ENCODE peak calls at places on chromosomes 3 and 15, in four cellular contexts. F is uterus; T is heart right ventricle; R is CD4-positive, CD25-positive, alpha-beta regulatory T cell. U is an unnamed sample. For H3K4me1, the result is how much of the 10 kb centered on the place peaks cover.

GRCh38 chr3:139541156-139541897 is 1.8 kb upstream of the RBP1 start:
- DNase-seq in F (no peak), T (no peak), R (no peak), U (no peak)

GRCh38 chr3:30231277-30232141 is 374.9 kb upstream of the TGFBR2 start:
- DNase-seq in F (no peak), T (peak), R (no peak), U (no peak)

GRCh38 chr15:31853370-31853769 is 176.9 kb upstream of the CHRNA7 start:
- DNase-seq in F (no peak), T (no peak), R (no peak), U (no peak)

GRCh38 chr15:26126819-26127387 is 263.8 kb upstream of the ATP10A start:
- DNase-seq in F (no peak), T (no peak), R (no peak), U (no peak)

GRCh38 chr15:62165029-62165792 is at the start of gene C2CD4B:
- DNase-seq in F (peak), T (peak), R (peak), U (peak)

GRCh38 chr15:38714309-38715072 is 149.9 kb upstream of the RASGRP1 start:
- DNase-seq in F (no peak), T (no peak), R (no peak), U (no peak)

GRCh38 chr15:96695426-96695825 is 364.9 kb downstream of the NR2F2 start:
- DNase-seq in F (no peak), T (no peak), R (no peak), U (no peak)

GRCh38 chr15:86837631-86838030 is 758.0 kb downstream of the AGBL1 start:
- DNase-seq in F (no peak), T (no peak), R (no peak), U (no peak)

GRCh38 chr3:52038227-52038626 is 18.1 kb downstream of the DUSP7 start:
- DNase-seq in F (no peak), T (no peak), R (no peak), U (no peak)

GRCh38 chr3:48877671-48878070 is 21.0 kb downstream of the SLC25A20 start:
- DNase-seq in F (no peak), T (no peak), R (no peak), U (no peak)

GRCh38 chr15:90495067-90495466 is 34.7 kb upstream of the CRTC3 start:
- DNase-seq in F (peak), T (no peak), R (no peak), U (no peak)

GRCh38 chr3:10357592-10358308 is 36.8 kb upstream of the SEC13 start:
- DNase-seq in F (no peak), T (peak), R (no peak), U (no peak)

DNA sequence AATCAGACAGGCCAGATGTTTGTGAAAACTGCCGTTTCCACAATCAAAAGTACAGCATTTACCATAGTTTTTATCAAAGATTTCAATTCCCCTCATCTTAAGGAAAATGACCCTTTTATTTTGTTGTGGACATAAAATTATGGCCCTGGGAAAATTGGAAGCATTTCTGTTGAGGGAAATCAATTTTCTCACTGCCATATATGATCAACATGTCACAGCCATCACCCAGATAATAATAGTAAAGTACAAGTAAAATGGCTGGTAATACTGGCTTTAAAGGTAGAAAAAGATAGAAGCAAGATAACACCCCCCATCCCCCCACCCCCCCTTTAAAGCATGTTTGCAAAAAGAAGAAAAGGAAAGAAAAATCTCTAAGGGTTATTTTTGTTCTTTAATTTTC is 311.7 kb downstream of the WDR72 start:
- DNase-seq in F (no peak), T (no peak), R (no peak), U (no peak)
- H3K4me1 ChIP-seq in F (under half), T (under half), R (under half), U (under half)

DNA sequence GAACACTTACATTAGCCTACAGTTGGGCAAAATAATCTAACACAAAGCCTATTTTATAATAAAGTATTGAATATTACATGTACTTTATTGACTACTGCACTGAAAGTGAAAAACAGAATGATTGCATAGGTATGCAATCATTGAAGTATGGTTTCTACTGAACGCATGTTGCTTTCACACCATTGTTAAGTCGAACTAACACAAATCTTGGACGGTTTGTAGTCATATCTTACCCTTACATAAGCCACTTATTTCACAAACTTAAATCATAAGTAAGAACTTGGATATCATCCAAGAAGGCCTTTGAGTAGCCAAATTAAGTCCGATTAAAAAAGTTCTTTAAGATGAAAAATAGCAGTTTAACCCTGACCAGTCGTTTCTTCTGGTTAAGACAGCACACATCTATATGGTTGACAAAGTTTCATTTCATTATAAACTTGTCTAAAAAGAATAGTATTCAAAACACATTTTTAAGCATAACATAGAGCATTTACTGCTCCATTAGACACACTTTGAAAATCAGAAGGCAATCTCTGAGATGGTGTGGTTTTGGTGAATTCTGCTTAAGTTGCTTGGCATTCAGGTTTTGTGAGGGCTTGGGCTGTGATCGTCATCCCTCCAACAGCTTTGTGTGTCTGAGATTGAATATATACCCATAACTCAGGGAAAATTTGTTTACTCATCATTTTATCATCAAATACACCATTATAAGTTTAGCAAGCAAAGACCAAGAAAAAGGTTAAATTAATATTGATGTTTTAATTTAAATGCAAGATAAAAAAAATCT is 92.1 kb downstream of the NFKBIZ start:
- DNase-seq in F (no peak), T (no peak), R (no peak), U (no peak)
- H3K27ac ChIP-seq in F (no peak), T (peak), R (no peak), U (no peak)

GRCh38 chr3:194251461-194251860 is 99.7 kb downstream of the CPN2 start:
- DNase-seq in F (no peak), T (no peak), R (no peak), U (no peak)
- H3K4me1 ChIP-seq in F (under half), T (half or more), R (under half), U (under half)

GRCh38 chr15:35279811-35280210 is 194.7 kb upstream of the NANOGP8 start:
- DNase-seq in F (no peak), T (no peak), R (no peak), U (no peak)
- H3K27ac ChIP-seq in F (no peak), T (no peak), R (no peak), U (no peak)

GRCh38 chr15:57118013-57118799 is 199.8 kb downstream of the TCF12 start:
- DNase-seq in F (no peak), T (no peak), R (no peak), U (no peak)
- H3K4me1 ChIP-seq in F (under half), T (half or more), R (under half), U (under half)